ENCODE peak calls at places on chromosomes 6 and 20, in ten cellular contexts. M, J, O, T, A, N, R, L, H and Q are unnamed samples.

GRCh38 chr20:38131588-38132121 is 33.4 kb downstream of the TGM2 start:
- DNase-seq in T (no peak), M (no peak), A (peak), R (no peak), J (no peak), N (no peak), L (peak), O (no peak), H (no peak), Q (no peak)

GRCh38 chr20:62935204-62935967 is 2.6 kb upstream of the GID8 start:
- DNase-seq in L (no peak), J (no peak), O (no peak), N (no peak), R (no peak), H (no peak), M (no peak), T (no peak), A (no peak), Q (no peak)

GRCh38 chr6:37794825-37795224 is 24.7 kb upstream of the ZFAND3 start:
- DNase-seq in A (no peak), O (no peak), L (no peak), N (peak), J (no peak), M (no peak), H (no peak), T (no peak), R (no peak), Q (no peak)

GRCh38 chr20:38630727-38631126 is 29.1 kb downstream of the ARHGAP40 start:
- DNase-seq in L (no peak), M (no peak), N (no peak), J (no peak), O (no peak), A (no peak), H (no peak), R (no peak), T (no peak), Q (no peak)

GRCh38 chr6:36729169-36729549 is 31.5 kb downstream of the RAB44 start:
- DNase-seq in A (no peak), T (no peak), O (no peak), M (no peak), R (no peak), N (no peak), J (no peak), H (no peak), L (no peak), Q (no peak)

GRCh38 chr6:69917834-69918233 is 51.5 kb downstream of the COL19A1 start:
- DNase-seq in A (no peak), R (no peak), L (peak), N (peak), O (no peak), M (peak), J (no peak), H (no peak), T (no peak), Q (peak)

GRCh38 chr6:39088331-39088730 is 26.7 kb downstream of the SAYSD1 start:
- DNase-seq in H (peak), N (no peak), L (no peak), M (peak), R (no peak), O (peak), T (peak), J (no peak), A (no peak), Q (no peak)

GRCh38 chr20:60297649-60298048 is 339.4 kb downstream of the CDH26 start:
- DNase-seq in N (no peak), J (no peak), T (no peak), M (no peak), H (no peak), R (no peak), L (no peak), O (no peak), A (no peak), Q (no peak)

GRCh38 chr6:122258843-122259242 is 140.6 kb upstream of the HSF2 start:
- DNase-seq in O (no peak), L (no peak), N (no peak), J (no peak), M (no peak), R (no peak), T (no peak), H (no peak), A (no peak), Q (no peak)

GRCh38 chr20:608970-609369 is 1.1 kb downstream of the TCF15 start:
- DNase-seq in H (no peak), R (no peak), M (no peak), L (no peak), T (no peak), O (no peak), N (no peak), A (no peak), J (no peak), Q (no peak)

GRCh38 chr6:12592634-12593033 is 123.9 kb upstream of the PHACTR1 start:
- DNase-seq in T (no peak), H (no peak), L (no peak), J (no peak), M (no peak), A (no peak), O (no peak), N (peak), R (no peak), Q (peak)

GRCh38 chr20:7579888-7580287 is 360.4 kb downstream of the HAO1 start:
- DNase-seq in H (no peak), T (no peak), J (no peak), O (no peak), R (no peak), A (no peak), N (peak), L (peak), M (no peak), Q (peak)

GRCh38 chr6:44224154-44224977 is 971 bp downstream of the SLC29A1 start:
- DNase-seq in M (no peak), O (no peak), N (peak), J (peak), A (peak), H (no peak), R (no peak), L (no peak), T (no peak), Q (peak)
- TF ChIP-seq CTCF in M (no peak), O (peak), N (no peak), J (no peak), A (no peak), H (no peak), R (no peak), L (no peak), T (no peak), Q (no peak)

GRCh38 chr6:18138906-18139305 is 16.0 kb downstream of the TPMT start:
- DNase-seq in H (no peak), R (no peak), O (no peak), M (no peak), T (no peak), J (no peak), N (no peak), L (no peak), A (no peak), Q (no peak)
- TF ChIP-seq CTCF in H (no peak), R (no peak), O (no peak), M (no peak), T (peak), J (peak), N (no peak), L (no peak), A (no peak), Q (no peak)

GRCh38 chr20:42945595-42945994 is 244.1 kb downstream of the PTPRT start:
- DNase-seq in M (no peak), R (no peak), A (no peak), O (no peak), N (no peak), T (no peak), H (no peak), J (no peak), L (no peak), Q (no peak)

GRCh38 chr20:42955713-42956112 is 234.0 kb downstream of the PTPRT start:
- DNase-seq in N (no peak), A (no peak), L (no peak), H (no peak), M (no peak), O (no peak), R (no peak), T (no peak), J (no peak), Q (no peak)

GRCh38 chr20:42945194-42945593 is 244.5 kb downstream of the PTPRT start:
- DNase-seq in T (no peak), M (no peak), A (no peak), R (no peak), J (no peak), O (no peak), N (no peak), H (no peak), L (no peak), Q (no peak)

GRCh38 chr20:42949865-42950264 is 239.8 kb downstream of the PTPRT start:
- DNase-seq in N (no peak), T (no peak), M (no peak), A (no peak), H (no peak), O (no peak), R (no peak), J (no peak), L (no peak), Q (peak)
- TF ChIP-seq CTCF in N (no peak), T (no peak), M (no peak), A (no peak), H (peak), O (no peak), R (no peak), J (peak), L (no peak), Q (peak)

GRCh38 chr20:46311719-46312074 is 3.4 kb upstream of the CDH22 start:
- DNase-seq in H (no peak), N (no peak), M (no peak), R (no peak), O (no peak), T (no peak), L (no peak), A (no peak), J (no peak), Q (no peak)
- TF ChIP-seq CTCF in H (no peak), N (no peak), M (no peak), R (no peak), O (no peak), T (no peak), L (no peak), A (no peak), J (no peak), Q (no peak)

GRCh38 chr20:45308078-45308778 is at the start of gene MATN4:
- DNase-seq in R (no peak), A (no peak), L (no peak), H (no peak), M (no peak), T (no peak), O (no peak), J (no peak), N (no peak), Q (peak)
- TF ChIP-seq CTCF in R (no peak), A (no peak), L (peak), H (no peak), M (no peak), T (no peak), O (peak), J (no peak), N (peak), Q (no peak)

DNA sequence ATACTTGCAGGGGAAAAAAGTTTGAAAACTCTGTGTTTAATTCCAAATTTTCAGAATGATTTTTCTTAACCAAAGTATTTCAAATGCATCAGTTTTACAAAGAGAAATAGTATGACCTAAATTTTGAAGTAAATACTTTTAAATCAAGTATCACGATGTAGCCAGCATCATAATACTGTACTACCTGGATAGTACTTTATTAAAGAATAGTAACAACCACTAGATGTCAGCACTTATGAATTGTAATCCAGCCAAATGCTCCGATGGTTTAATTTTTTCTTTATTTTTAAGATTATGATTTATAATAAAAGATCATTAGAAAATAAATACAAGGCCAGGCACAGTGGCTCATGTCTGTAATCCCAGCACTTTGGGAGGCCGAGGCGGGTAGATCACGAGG is 37.2 kb upstream of the HACE1 start:
- DNase-seq in T (no peak), L (peak), N (no peak), R (no peak), J (no peak), A (no peak), M (no peak), H (no peak), O (no peak), Q (no peak)
- TF ChIP-seq CTCF in T (peak), L (peak), N (peak), R (no peak), J (no peak), A (no peak), M (no peak), H (peak), O (peak), Q (no peak)

GRCh38 chr6:84776392-84776791 is 12.0 kb upstream of the TBX18 start:
- DNase-seq in M (no peak), T (no peak), J (no peak), A (no peak), H (no peak), N (no peak), L (no peak), R (no peak), O (no peak), Q (no peak)

GRCh38 chr6:84774174-84775158 is 10.1 kb upstream of the TBX18 start:
- DNase-seq in R (no peak), H (peak), M (peak), N (peak), O (no peak), A (peak), J (peak), T (peak), L (peak), Q (peak)

GRCh38 chr6:84777888-84778287 is 13.5 kb upstream of the TBX18 start:
- DNase-seq in N (peak), O (no peak), A (no peak), R (no peak), J (no peak), H (no peak), L (no peak), T (no peak), M (no peak), Q (no peak)

GRCh38 chr6:84779917-84780316 is 15.5 kb upstream of the TBX18 start:
- DNase-seq in J (no peak), R (no peak), T (no peak), O (no peak), N (no peak), H (no peak), L (no peak), M (no peak), A (no peak), Q (no peak)

GRCh38 chr6:84779380-84779779 is 15.0 kb upstream of the TBX18 start:
- DNase-seq in R (no peak), H (no peak), O (no peak), T (no peak), J (no peak), N (no peak), L (no peak), M (no peak), A (no peak), Q (no peak)
- TF ChIP-seq CTCF in R (no peak), H (no peak), O (peak), T (peak), J (no peak), N (peak), L (no peak), M (no peak), A (no peak), Q (no peak)

GRCh38 chr6:90284745-90285481 is 11.7 kb downstream of the BACH2 start:
- DNase-seq in R (no peak), N (peak), L (peak), H (no peak), O (peak), M (no peak), J (no peak), T (no peak), A (peak), Q (no peak)

GRCh38 chr6:90285611-90286381 is 10.8 kb downstream of the BACH2 start:
- DNase-seq in L (peak), A (peak), R (peak), N (peak), J (peak), H (peak), M (peak), T (peak), O (peak), Q (peak)

GRCh38 chr6:90286884-90287488 is 9.7 kb downstream of the BACH2 start:
- DNase-seq in L (peak), T (peak), A (no peak), O (no peak), M (peak), N (peak), H (peak), R (peak), J (peak), Q (peak)

GRCh38 chr6:90288404-90288803 is 8.2 kb downstream of the BACH2 start:
- DNase-seq in N (no peak), H (no peak), R (no peak), T (no peak), M (no peak), L (no peak), J (no peak), A (no peak), O (peak), Q (no peak)

GRCh38 chr6:90284236-90284744 is 12.4 kb downstream of the BACH2 start:
- DNase-seq in A (no peak), N (peak), J (no peak), M (no peak), R (no peak), L (peak), O (peak), T (no peak), H (no peak), Q (peak)
- TF ChIP-seq CTCF in A (no peak), N (peak), J (no peak), M (no peak), R (no peak), L (no peak), O (peak), T (no peak), H (no peak), Q (no peak)

GRCh38 chr6:34027445-34027936 is 118.4 kb downstream of the GRM4 start:
- DNase-seq in O (no peak), H (peak), T (peak), L (peak), A (peak), N (peak), J (peak), M (peak), R (peak), Q (peak)
- TF ChIP-seq CTCF in O (peak), H (peak), T (peak), L (peak), A (peak), N (peak), J (peak), M (peak), R (peak), Q (peak)

DNA sequence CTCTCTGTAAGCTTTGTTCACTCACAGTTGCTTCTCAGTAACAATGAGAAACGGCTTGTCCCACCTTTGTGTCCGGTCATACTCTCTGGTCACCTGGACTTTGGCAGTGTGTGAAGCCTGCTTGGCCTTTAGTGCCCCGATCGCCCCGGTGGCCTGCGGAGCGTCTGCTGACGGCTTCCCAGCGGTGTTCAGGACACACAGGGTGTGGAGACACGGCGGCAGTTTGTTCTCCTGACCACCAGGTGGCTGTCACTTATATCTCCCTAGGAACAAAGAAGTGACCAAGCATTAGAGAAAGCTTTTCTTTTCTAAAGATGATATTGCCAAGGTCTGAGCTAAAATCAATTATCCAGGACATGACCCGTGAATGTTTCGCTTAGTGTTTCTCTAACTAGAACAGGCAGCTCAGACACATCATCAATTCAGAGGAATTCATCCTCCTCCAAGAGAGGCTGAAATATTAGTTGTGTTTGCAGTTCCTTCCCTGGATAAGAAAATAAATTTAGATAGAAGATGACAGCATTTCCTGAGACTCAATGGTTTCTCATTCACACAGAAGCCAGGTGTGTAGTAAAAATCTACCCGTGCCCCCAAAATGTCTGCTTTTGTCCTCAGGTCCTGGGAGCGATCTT is 167.4 kb upstream of the THBS2 start:
- DNase-seq in T (peak), H (peak), M (peak), L (no peak), R (no peak), N (no peak), O (no peak), A (no peak), J (peak), Q (no peak)
- TF ChIP-seq CTCF in T (peak), H (peak), M (peak), L (no peak), R (no peak), N (no peak), O (peak), A (no peak), J (peak), Q (no peak)